ENCODE peak calls at places on chromosomes 5 and 9, in six cellular contexts. Q is AG10803; J is NCI-H2081; T is GM12865; P is iPS DF 19.7; M is stimulated activated CD8-positive, alpha-beta memory T cell treated with anti-CD3 and anti-CD28 coated beads, Interleukin-4, amount 100 ng/mL, for 4 hours. Z is an unnamed sample.

GRCh38 chr9:127561491-127562270 is 50.4 kb upstream of the STXBP1 start:
- DNase-seq in M (no peak), Q (peak), J (no peak), P (no peak), T (no peak), Z (peak)

GRCh38 chr5:31133488-31133887 is 60.0 kb upstream of the CDH6 start:
- DNase-seq in Q (peak), M (no peak), T (no peak), P (no peak), J (no peak), Z (peak)

GRCh38 chr9:88742483-88742882 is 207.5 kb downstream of the NXNL2 start:
- DNase-seq in J (no peak), T (no peak), M (no peak), Q (peak), P (no peak), Z (no peak)

GRCh38 chr5:72943307-72943706 is 12.5 kb upstream of the FCHO2 start:
- DNase-seq in J (no peak), Q (no peak), T (no peak), M (no peak), P (no peak), Z (no peak)

GRCh38 chr9:137426018-137426681 is 3.0 kb downstream of the NOXA1 start:
- DNase-seq in M (no peak), Q (no peak), P (no peak), J (no peak), T (no peak), Z (no peak)

GRCh38 chr5:154977409-154977808 is 36.1 kb upstream of the KIF4B start:
- DNase-seq in T (peak), J (no peak), P (no peak), M (no peak), Q (no peak), Z (peak)

GRCh38 chr9:136629879-136630661 is 32.6 kb upstream of the EGFL7 start:
- DNase-seq in T (peak), Q (peak), M (no peak), J (peak), P (no peak), Z (peak)

GRCh38 chr5:134553816-134554215 is 28.3 kb downstream of the JADE2 start:
- DNase-seq in Q (no peak), M (no peak), P (no peak), T (peak), J (no peak), Z (no peak)

GRCh38 chr9:25891534-25891933 is 213.3 kb upstream of the TUSC1 start:
- DNase-seq in T (no peak), J (no peak), M (no peak), P (no peak), Q (peak), Z (no peak)

GRCh38 chr5:149632311-149633251 is 51.3 kb downstream of the ARHGEF37 start:
- DNase-seq in J (no peak), T (peak), P (no peak), Q (peak), M (no peak), Z (no peak)

GRCh38 chr9:31137850-31138160 is 1246.6 kb upstream of the ACO1 start:
- DNase-seq in M (no peak), J (no peak), Q (no peak), P (no peak), T (no peak), Z (no peak)

GRCh38 chr9:133515615-133516255 is 9.0 kb downstream of the MYMK start:
- DNase-seq in Q (no peak), J (no peak), T (no peak), M (no peak), P (no peak), Z (no peak)

GRCh38 chr5:173789031-173789920 is 98.9 kb upstream of the CPEB4 start:
- DNase-seq in T (peak), Q (peak), J (no peak), M (no peak), P (no peak), Z (peak)

GRCh38 chr5:132692632-132692967 is 18.8 kb downstream of the IL4 start:
- DNase-seq in J (no peak), P (no peak), Q (peak), T (no peak), M (no peak), Z (no peak)

GRCh38 chr5:67200809-67201562 is 4.4 kb upstream of the CD180 start:
- DNase-seq in J (no peak), Q (no peak), T (peak), P (no peak), M (no peak), Z (no peak)

GRCh38 chr5:91403404-91403803 is 20.3 kb upstream of the ARRDC3 start:
- DNase-seq in Q (peak), T (no peak), P (no peak), M (no peak), J (no peak), Z (no peak)